ENCODE peak calls at places on chromosome 19, in six cellular contexts. Q, W, R, I, Y and Z are unnamed samples.

GRCh38 chr19:38617764-38618589 is at the start of gene MAP4K1:
- DNase-seq in R (no peak), W (no peak), Q (no peak), I (no peak), Y (peak; percentile 37), Z (peak; percentile 86)

GRCh38 chr19:4360641-4361151 is 17.3 kb downstream of the MPND start:
- DNase-seq in Q (no peak), Y (no peak), I (no peak), R (no peak), W (no peak), Z (no peak)

GRCh38 chr19:23436944-23437343 is 41.7 kb upstream of the ZNF91 start:
- DNase-seq in R (no peak), Y (no peak), Q (no peak), I (no peak), W (no peak), Z (no peak)

GRCh38 chr19:55227241-55228014 is 1.1 kb downstream of the TMEM86B start:
- DNase-seq in W (no peak), R (no peak), I (no peak), Q (no peak), Y (no peak), Z (no peak)

GRCh38 chr19:13023666-13024065 is 28.4 kb downstream of the NFIX start:
- DNase-seq in Q (peak; percentile 69), W (no peak), R (no peak), I (no peak), Y (no peak), Z (no peak)

GRCh38 chr19:39845621-39846175 is 481 bp downstream of the FBL start:
- DNase-seq in Y (no peak), Q (peak; percentile 54), W (no peak), R (no peak), I (peak; percentile 31), Z (no peak)

GRCh38 chr19:37803250-37803854 is 24.0 kb upstream of the ZNF573 start:
- DNase-seq in Q (no peak), W (no peak), Y (no peak), R (no peak), I (no peak), Z (no peak)

GRCh38 chr19:58085348-58085875 is 12.6 kb downstream of the ZSCAN18 start:
- DNase-seq in W (no peak), Y (no peak), I (no peak), R (no peak), Q (no peak), Z (no peak)

GRCh38 chr19:2600914-2601870 is 101.3 kb downstream of the GNG7 start:
- DNase-seq in I (no peak), W (no peak), R (no peak), Y (no peak), Q (no peak), Z (no peak)

GRCh38 chr19:6429419-6430221 is 3.9 kb downstream of the SLC25A41 start:
- DNase-seq in Q (no peak), I (no peak), R (no peak), Y (no peak), W (no peak), Z (no peak)

GRCh38 chr19:3873151-3873550 is 4.3 kb upstream of the ZFR2 start:
- DNase-seq in Y (no peak), R (no peak), Q (no peak), W (no peak), I (no peak), Z (no peak)

GRCh38 chr19:3544742-3545668 is 6.0 kb downstream of the TEKTIP1 start:
- DNase-seq in Y (peak; percentile 75), I (peak; percentile 89), Q (peak; percentile 43), R (peak; percentile 26), W (no peak), Z (peak; percentile 89)

GRCh38 chr19:4877753-4878490 is 10.5 kb upstream of the PLIN3 start:
- DNase-seq in W (no peak), Q (no peak), I (peak; percentile 38), R (no peak), Y (no peak), Z (no peak)

DNA sequence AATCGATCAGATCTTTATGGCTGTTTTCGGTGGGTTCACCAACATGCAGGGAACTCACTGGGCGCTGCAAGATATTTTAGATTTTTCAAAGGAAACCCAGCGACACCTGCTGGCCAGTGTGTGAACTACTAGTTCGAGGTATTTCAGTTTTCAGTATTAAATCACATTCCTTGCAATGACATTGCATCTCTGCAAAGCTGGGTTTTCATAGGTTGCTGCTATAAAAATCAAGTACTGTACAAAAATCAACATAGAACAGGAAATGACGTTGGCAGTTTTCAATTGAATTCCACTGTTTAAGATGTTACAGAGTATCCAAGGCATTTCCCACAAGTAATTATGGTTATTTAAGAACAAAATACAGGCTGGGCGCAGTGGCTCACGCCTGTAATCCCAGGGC is 17.6 kb downstream of the LIG1 start:
- DNase-seq in Y (peak; percentile 45), I (peak; percentile 73), W (no peak), Q (peak; percentile 41), R (peak; percentile 75), Z (peak; percentile 72)
- TF ChIP-seq CTCF in Y (peak; percentile 78), I (peak; percentile 83), W (peak; percentile 74), Q (peak; percentile 82), R (peak; percentile 82), Z (peak; percentile 82)

DNA sequence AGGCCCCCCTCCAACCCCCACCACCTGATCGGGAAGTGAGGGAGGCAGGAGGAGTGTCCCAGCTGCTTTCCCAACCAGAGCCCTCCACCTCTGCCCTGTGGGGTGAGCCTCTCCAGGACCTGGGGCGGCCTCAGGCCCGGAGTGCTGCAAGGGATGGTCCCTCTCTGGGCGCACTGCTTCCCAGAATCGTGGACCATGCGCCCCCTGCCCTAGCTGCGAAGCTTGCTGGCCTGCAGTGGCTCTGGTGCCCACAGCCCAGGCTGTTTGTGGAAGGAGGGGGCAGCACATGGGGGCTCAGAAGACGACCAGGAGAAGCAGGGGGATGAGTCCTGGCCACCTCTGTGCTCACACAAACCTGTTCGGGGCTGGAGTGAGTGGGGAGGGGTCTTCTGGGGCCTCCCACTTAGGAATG is 33.6 kb downstream of the CEBPG start:
- DNase-seq in Q (no peak), R (no peak), I (no peak), W (no peak), Y (no peak), Z (no peak)
- TF ChIP-seq CTCF in Q (peak; percentile 38), R (no peak), I (no peak), W (no peak), Y (no peak), Z (no peak)

GRCh38 chr19:35744688-35745327 is 410 bp downstream of the U2AF1L4 start:
- DNase-seq in Y (peak; percentile 98), W (peak; percentile 85), I (peak; percentile 91), R (peak; percentile 94), Q (peak; percentile 92), Z (peak; percentile 83)
- TF ChIP-seq CTCF in Y (peak; percentile 31), W (peak; percentile 47), I (no peak), R (peak; percentile 59), Q (peak; percentile 33), Z (peak; percentile 18)

GRCh38 chr19:1085053-1085658 is 10.0 kb downstream of the POLR2E start:
- DNase-seq in Q (no peak), W (no peak), I (no peak), Y (no peak), R (no peak), Z (no peak)
- TF ChIP-seq CTCF in Q (no peak), W (no peak), I (no peak), Y (no peak), R (no peak), Z (no peak)

GRCh38 chr19:9494096-9494495 is 4.3 kb downstream of the ZNF560 start:
- DNase-seq in W (no peak), Q (no peak), R (no peak), Y (no peak), I (no peak), Z (no peak)

GRCh38 chr19:9500796-9501195 is 2.4 kb upstream of the ZNF560 start:
- DNase-seq in W (no peak), Q (no peak), I (no peak), R (no peak), Y (no peak), Z (no peak)

DNA sequence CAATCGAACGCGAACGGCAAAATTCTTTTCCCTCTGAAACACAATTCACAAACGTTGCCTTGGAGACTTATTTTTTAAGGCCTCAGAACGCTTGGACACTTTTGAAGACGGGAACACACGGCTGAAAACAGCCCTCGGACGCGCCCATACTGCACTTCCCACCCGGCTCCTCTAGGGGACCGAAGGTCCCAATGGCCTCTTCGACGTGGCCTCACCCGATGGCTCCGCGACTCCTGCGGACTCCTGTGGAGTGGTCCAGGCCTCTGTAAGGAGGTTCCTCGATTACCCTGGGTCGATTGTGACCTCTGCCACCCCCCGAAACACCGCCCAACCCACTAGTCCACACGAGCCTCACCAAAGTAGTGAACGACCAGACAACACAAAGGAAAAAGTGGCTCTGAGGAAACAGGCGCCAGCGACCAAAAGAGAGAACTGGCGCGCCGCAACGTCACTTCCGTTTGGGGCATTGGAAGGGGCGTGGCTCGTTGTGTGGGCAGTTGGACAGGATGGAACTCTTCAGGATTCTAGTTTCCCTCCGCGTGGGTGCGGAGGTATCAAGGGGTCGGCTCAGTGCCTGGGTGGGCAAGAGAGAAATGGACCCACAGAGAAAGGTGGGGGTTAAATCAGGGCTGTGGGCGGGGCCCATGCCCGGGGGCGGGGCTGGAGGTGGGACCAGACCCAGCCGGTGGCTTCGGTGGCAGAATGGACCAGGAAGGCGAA is at the start of gene ZNF560:
- DNase-seq in R (peak; percentile 12), Y (no peak), I (no peak), Q (no peak), W (no peak), Z (no peak)
- TF ChIP-seq CTCF in R (no peak), Y (no peak), I (no peak), Q (no peak), W (peak; percentile 15), Z (no peak)

GRCh38 chr19:16373539-16373938 is 48.9 kb downstream of the KLF2 start:
- DNase-seq in R (peak; percentile 83), I (no peak), Q (no peak), W (no peak), Y (no peak), Z (no peak)

GRCh38 chr19:16373079-16373478 is 48.5 kb downstream of the KLF2 start:
- DNase-seq in Q (no peak), R (no peak), Y (no peak), I (no peak), W (no peak), Z (no peak)

GRCh38 chr19:16371540-16371986 is 46.9 kb downstream of the KLF2 start:
- DNase-seq in I (no peak), R (no peak), Y (peak; percentile 83), Q (no peak), W (no peak), Z (peak; percentile 72)

GRCh38 chr19:16370671-16371391 is 46.2 kb downstream of the KLF2 start:
- DNase-seq in Y (no peak), R (no peak), W (no peak), I (no peak), Q (no peak), Z (no peak)

DNA sequence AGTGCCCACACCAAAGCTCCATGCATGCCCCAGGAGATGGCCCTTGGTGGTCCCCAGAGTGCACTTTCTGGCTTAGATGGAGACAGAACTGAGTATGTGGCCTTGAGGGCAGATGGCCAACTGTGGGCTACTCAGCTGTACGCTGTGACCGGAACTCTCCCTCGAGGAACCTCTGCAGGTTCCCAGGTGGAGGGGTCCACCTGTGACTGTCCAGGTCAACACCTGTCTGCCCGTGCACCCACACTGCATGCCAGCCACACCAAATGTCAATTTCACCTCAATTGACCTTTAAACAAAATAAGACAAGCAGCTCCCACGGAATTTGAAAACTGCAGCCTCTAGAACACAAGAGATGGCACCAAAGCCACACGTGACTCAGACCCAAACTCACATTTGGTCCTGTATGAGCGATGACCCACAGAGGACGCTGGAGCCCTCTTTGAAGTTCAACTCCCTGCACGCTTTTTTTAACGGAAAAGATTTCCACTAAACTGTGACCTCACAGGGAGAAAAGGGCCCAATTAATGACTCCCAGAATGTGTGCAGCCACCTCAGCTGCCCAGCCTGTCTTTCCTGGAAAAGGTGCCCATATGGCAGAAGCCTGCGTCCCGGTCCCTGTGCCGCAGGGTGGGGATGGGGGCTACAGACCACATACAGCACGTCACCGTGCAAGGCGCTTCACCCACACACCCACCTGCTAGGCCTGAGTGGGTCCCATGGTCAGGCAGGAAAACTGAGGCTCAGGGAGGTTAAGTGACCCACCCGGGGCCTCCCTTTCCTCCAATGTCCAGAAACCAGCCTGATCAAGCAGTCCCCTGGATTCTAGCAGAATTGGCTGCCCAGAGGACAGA is 47.7 kb downstream of the KLF2 start:
- DNase-seq in Y (no peak), R (no peak), Q (no peak), I (no peak), W (no peak), Z (no peak)
- TF ChIP-seq CTCF in Y (no peak), R (no peak), Q (no peak), I (no peak), W (no peak), Z (no peak)